ENCODE peak calls at places on chromosomes 12 and 14, in five cellular contexts. D, B, X, S and N are unnamed samples.

GRCh38 chr14:55800443-55800842 is 220.4 kb downstream of the KTN1 start:
- DNase-seq in D (no peak), B (no peak), X (no peak), S (no peak), N (no peak)

GRCh38 chr12:53231859-53232640 is at the start of gene RARG:
- DNase-seq in D (peak; percentile 61), B (peak; percentile 55), X (peak; percentile 24), S (peak; percentile 79), N (peak; percentile 42)

GRCh38 chr14:41986726-41987125 is 380.1 kb downstream of the LRFN5 start:
- DNase-seq in D (no peak), B (no peak), X (peak; percentile 18), S (no peak), N (no peak)

GRCh38 chr12:92369061-92369460 is 223.4 kb upstream of the BTG1 start:
- DNase-seq in D (no peak), B (no peak), X (no peak), S (no peak), N (no peak)

GRCh38 chr12:53618340-53618739 is 7.8 kb downstream of the ATF7 start:
- DNase-seq in D (no peak), B (no peak), X (no peak), S (no peak), N (no peak)

GRCh38 chr12:124233041-124233836 is 61.7 kb upstream of the RFLNA start:
- DNase-seq in D (no peak), B (no peak), X (peak; percentile 82), S (no peak), N (no peak)

GRCh38 chr12:94322346-94322745 is 137.3 kb downstream of the CEP83 start:
- DNase-seq in D (no peak), B (no peak), X (no peak), S (no peak), N (no peak)

GRCh38 chr14:31307618-31308017 is 100.0 kb upstream of the HECTD1 start:
- DNase-seq in D (no peak), B (no peak), X (no peak), S (no peak), N (no peak)

GRCh38 chr12:25959069-25959961 is 833 bp downstream of the RASSF8 start:
- DNase-seq in D (peak; percentile 41), B (no peak), X (peak; percentile 92), S (no peak), N (no peak)

GRCh38 chr12:51421266-51421884 is 3.3 kb upstream of the SLC4A8 start:
- DNase-seq in D (peak; percentile 37), B (peak; percentile 8), X (peak; percentile 82), S (peak; percentile 50), N (peak; percentile 39)

GRCh38 chr14:55756078-55756477 is 176.1 kb downstream of the KTN1 start:
- DNase-seq in D (no peak), B (no peak), X (no peak), S (no peak), N (no peak)